ENCODE peak calls at places on chromosomes 12 and 14, in four cellular contexts. T is mesendoderm, X is HCT116, W is EH. B is an unnamed sample.

GRCh38 chr14:85439696-85440328 is 90.1 kb upstream of the FLRT2 start:
- DNase-seq in T (peak; percentile 82), X (no peak), W (peak; percentile 79), B (no peak)

GRCh38 chr12:47242426-47242825 is 162.7 kb upstream of the AMIGO2 start:
- DNase-seq in T (no peak), X (no peak), W (no peak), B (no peak)

GRCh38 chr14:104865631-104866441 is 768 bp downstream of the CEP170B start:
- DNase-seq in T (peak; percentile 83), X (peak; percentile 8), W (peak; percentile 86), B (no peak)

GRCh38 chr14:79734151-79734550 is 477.2 kb downstream of the DIO2 start:
- DNase-seq in T (no peak), X (no peak), W (no peak), B (no peak)

GRCh38 chr12:47184229-47184628 is 104.5 kb upstream of the AMIGO2 start:
- DNase-seq in T (no peak), X (no peak), W (no peak), B (no peak)

GRCh38 chr14:104372390-104373054 is 207.0 kb upstream of the C14orf180 start:
- DNase-seq in T (no peak), X (no peak), W (no peak), B (no peak)

GRCh38 chr14:36591482-36591881 is 9.1 kb upstream of the NKX2-8 start:
- DNase-seq in T (no peak), X (no peak), W (no peak), B (no peak)

GRCh38 chr12:92992041-92992440 is 62.9 kb upstream of the EEA1 start:
- DNase-seq in T (no peak), X (no peak), W (peak; percentile 25), B (no peak)

GRCh38 chr14:104942586-104942985 is 17.9 kb downstream of the PLD4 start:
- DNase-seq in T (no peak), X (no peak), W (no peak), B (no peak)